ENCODE peak calls at places on chromosome 7, in four cellular contexts. E, X, M and W are unnamed samples.

GRCh38 chr7:114243646-114244045 is 171.0 kb upstream of the FOXP2 start:
- DNase-seq in M (no peak), E (no peak), X (no peak), W (no peak)

GRCh38 chr7:14303536-14303935 is 314.1 kb upstream of the ETV1 start:
- DNase-seq in M (no peak), X (peak), E (no peak), W (no peak)

GRCh38 chr7:87574630-87575029 is 26.1 kb downstream of the ABCB1 start:
- DNase-seq in M (no peak), E (peak), X (no peak), W (no peak)

GRCh38 chr7:155471728-155472127 is 13.8 kb downstream of the EN2 start:
- DNase-seq in M (no peak), X (no peak), E (no peak), W (no peak)

GRCh38 chr7:123622660-123623386 is 21.2 kb downstream of the ASB15 start:
- DNase-seq in M (no peak), E (no peak), X (no peak), W (no peak)

GRCh38 chr7:145644426-145645154 is 472.0 kb upstream of the CNTNAP2 start:
- DNase-seq in E (peak), M (no peak), X (no peak), W (no peak)

GRCh38 chr7:4725014-4725951 is 43.2 kb downstream of the FOXK1 start:
- DNase-seq in M (peak), E (peak), X (peak), W (no peak)

GRCh38 chr7:127504715-127505114 is 80.7 kb downstream of the GCC1 start:
- DNase-seq in X (peak), E (peak), M (peak), W (no peak)

GRCh38 chr7:98288064-98288823 is 6.8 kb downstream of the BRI3 start:
- DNase-seq in M (no peak), X (no peak), E (no peak), W (no peak)

GRCh38 chr7:23347682-23348180 is 48.6 kb downstream of the MALSU1 start:
- DNase-seq in E (peak), M (no peak), X (peak), W (no peak)

GRCh38 chr7:102146989-102147388 is 139.7 kb upstream of the SH2B2 start:
- DNase-seq in E (peak), M (no peak), X (no peak), W (no peak)

GRCh38 chr7:20959281-20959680 is 172.6 kb upstream of the SP8 start:
- DNase-seq in M (no peak), X (peak), E (no peak), W (no peak)

GRCh38 chr7:5553298-5553877 is 129.8 kb upstream of the TNRC18 start:
- DNase-seq in X (peak), E (no peak), M (no peak), W (no peak)

GRCh38 chr7:117974891-117975290 is 101.7 kb upstream of the CTTNBP2 start:
- DNase-seq in E (no peak), X (no peak), M (no peak), W (no peak)

GRCh38 chr7:142501434-142501833 is 243.6 kb upstream of the PRSS58 start:
- DNase-seq in E (no peak), M (no peak), X (no peak), W (no peak)

GRCh38 chr7:43491984-43492383 is 90.9 kb upstream of the STK17A start:
- DNase-seq in X (no peak), M (no peak), E (peak), W (no peak)

GRCh38 chr7:105685099-105685609 is 103.9 kb upstream of the EFCAB10 start:
- DNase-seq in M (no peak), X (no peak), E (no peak), W (no peak)

GRCh38 chr7:77444123-77444522 is 28.0 kb upstream of the GSAP start:
- DNase-seq in M (no peak), E (no peak), X (no peak), W (no peak)

GRCh38 chr7:65938336-65938895 is 43.6 kb downstream of the GUSB start:
- DNase-seq in M (no peak), E (peak), X (no peak), W (no peak)

GRCh38 chr7:29480456-29480855 is 83.2 kb upstream of the PRR15 start:
- DNase-seq in E (no peak), M (no peak), X (no peak), W (no peak)

GRCh38 chr7:142553216-142553615 is 196.1 kb upstream of the PRSS1 start:
- DNase-seq in X (no peak), E (peak), M (no peak), W (no peak)

GRCh38 chr7:50534690-50535290 is 30.4 kb downstream of the DDC start:
- DNase-seq in M (no peak), X (peak), E (peak), W (no peak)
- TF ChIP-seq CTCF in M (no peak), X (no peak), E (peak), W (no peak)

GRCh38 chr7:134750083-134751062 is 29.1 kb upstream of the CALD1 start:
- DNase-seq in M (peak), E (peak), X (peak), W (no peak)
- TF ChIP-seq CTCF in M (peak), E (peak), X (peak), W (peak)

DNA sequence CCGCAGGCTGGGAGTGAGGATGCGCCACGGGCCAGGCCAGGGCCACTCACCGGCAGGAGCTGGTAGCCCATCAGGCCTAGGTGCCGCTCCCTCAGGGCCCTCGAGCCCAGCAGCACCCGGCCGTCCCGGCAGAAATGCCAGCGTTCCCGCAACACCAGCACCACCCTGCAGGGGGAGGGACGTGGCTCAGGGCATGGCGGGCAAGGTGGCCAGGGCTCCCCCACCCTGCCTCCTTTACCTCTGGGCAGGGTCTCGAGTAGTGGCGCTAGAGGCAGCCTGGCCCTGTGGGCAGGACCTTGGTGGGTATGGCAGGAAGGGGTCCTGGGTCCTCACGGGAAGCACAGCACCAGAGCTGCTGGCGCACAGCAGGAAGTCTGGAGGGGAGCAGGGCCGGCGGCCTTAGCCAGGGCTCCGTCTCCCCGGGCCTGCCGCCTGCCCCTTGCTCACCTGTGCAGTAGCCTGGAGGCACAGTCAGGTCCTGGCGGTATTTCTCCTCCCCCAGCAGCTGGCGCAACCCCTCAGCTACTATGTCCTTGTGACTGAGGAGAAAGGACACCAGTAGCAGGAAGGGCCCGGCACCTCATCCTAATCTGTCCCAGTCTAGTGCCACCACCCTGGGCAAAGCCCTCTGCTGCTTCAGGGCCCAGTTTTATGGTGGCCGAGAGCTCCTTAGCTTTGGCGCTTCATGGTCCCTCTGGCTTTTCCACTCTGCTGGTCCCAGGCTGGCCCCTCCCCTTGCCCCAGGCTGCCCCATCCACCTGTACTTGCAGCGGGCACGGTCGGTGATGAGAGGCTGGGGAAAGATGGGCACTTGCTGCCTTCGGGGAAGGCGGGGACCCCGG is 3.5 kb downstream of the FASTK start:
- DNase-seq in X (peak), E (no peak), M (no peak), W (no peak)
- TF ChIP-seq CTCF in X (no peak), E (peak), M (no peak), W (peak)

GRCh38 chr7:150358433-150358832 is 10.2 kb upstream of the REPIN1 start:
- DNase-seq in M (no peak), E (no peak), X (no peak), W (no peak)

GRCh38 chr7:150356265-150356897 is 12.2 kb upstream of the REPIN1 start:
- DNase-seq in X (no peak), E (peak), M (no peak), W (no peak)

GRCh38 chr7:150359007-150359917 is 9.4 kb upstream of the REPIN1 start:
- DNase-seq in M (no peak), X (no peak), E (no peak), W (no peak)

GRCh38 chr7:150357277-150357676 is 11.3 kb upstream of the REPIN1 start:
- DNase-seq in E (no peak), M (peak), X (no peak), W (no peak)

DNA sequence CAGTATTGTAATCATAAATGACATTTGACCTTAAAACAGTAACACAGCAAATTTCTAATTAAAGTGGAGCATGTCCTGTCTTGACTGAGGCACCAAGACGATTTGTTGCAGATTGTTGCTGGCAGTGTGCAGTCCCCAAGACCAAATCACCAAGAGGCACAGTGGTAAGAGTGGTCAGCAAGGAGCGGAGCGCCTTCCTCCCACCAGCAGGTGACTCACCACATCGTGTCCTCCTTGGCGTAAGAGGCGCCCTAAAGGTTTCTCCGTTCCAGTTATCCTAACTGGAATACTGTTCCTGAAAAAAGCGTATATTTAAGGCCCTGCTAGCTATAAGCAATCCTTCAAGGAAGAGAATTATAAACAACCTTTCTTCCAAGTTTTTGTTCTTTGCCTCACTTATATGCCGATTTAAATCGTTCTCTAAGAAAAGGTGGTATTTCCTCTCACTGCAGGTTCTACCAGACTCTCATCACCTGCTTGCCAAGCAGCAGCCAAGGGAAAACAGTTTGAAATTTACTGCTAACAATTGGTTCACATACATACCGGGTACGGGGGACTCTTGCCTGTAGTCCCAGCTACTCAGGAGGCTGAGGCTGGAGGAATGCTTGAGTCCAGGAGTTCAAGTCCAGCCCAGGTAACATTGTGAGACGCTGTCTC is 10.7 kb upstream of the REPIN1 start:
- DNase-seq in X (no peak), M (no peak), E (no peak), W (no peak)
- TF ChIP-seq CTCF in X (no peak), M (no peak), E (no peak), W (no peak)

DNA sequence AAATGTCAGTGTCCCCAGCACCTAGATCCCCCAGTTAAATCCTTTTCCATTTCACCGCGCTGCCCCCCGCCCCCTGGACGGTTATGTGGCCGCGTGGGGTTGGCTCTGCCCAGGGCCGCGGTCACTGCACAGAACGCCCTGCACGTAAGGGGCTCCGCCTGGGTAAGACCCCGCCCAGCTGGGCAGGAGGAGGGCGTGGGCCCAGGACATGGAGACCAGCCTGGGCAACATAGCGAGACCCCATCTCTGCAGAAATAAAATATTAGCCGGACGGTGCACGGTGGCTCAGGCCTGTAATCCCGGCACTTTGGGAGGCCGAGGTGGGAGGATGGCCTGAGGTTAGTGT is 642 bp upstream of the ZFAND2A start:
- DNase-seq in E (peak), M (no peak), X (peak), W (no peak)
- TF ChIP-seq CTCF in E (no peak), M (no peak), X (no peak), W (no peak)